ENCODE peak calls at places on chromosomes 4 and X, in seven cellular contexts. B, C, O, F, Q, D and G are unnamed samples.

GRCh38 chr4:133493776-133494175 is 344.7 kb downstream of the PCDH10 start:
- DNase-seq in C (no peak), F (no peak), D (no peak), B (no peak), Q (no peak), O (no peak), G (no peak)

GRCh38 chr4:26310264-26310663 is 10.6 kb upstream of the RBPJ start:
- DNase-seq in F (no peak), D (no peak), Q (no peak), C (no peak), B (no peak), O (no peak), G (no peak)

GRCh38 chr4:155569960-155570515 is 96.6 kb upstream of the GUCY1A1 start:
- DNase-seq in Q (no peak), O (no peak), B (no peak), D (no peak), C (no peak), F (peak; percentile 69), G (no peak)

GRCh38 chrX:15301924-15302323 is 13.5 kb downstream of the ASB11 start:
- DNase-seq in O (no peak), F (no peak), C (no peak), D (no peak), Q (peak; percentile 4), B (no peak), G (peak; percentile 61)

GRCh38 chr4:80077639-80078038 is 4.6 kb upstream of the ANTXR2 start:
- DNase-seq in D (no peak), Q (no peak), O (no peak), F (peak; percentile 46), B (no peak), C (no peak), G (no peak)

GRCh38 chr4:122819708-122820449 is 6.8 kb upstream of the FGF2 start:
- DNase-seq in Q (no peak), D (no peak), C (no peak), B (no peak), O (no peak), F (peak; percentile 61), G (no peak)

GRCh38 chr4:69078852-69079251 is 17.4 kb upstream of the UGT2B7 start:
- DNase-seq in B (no peak), C (no peak), F (no peak), Q (no peak), D (no peak), O (no peak), G (no peak)

GRCh38 chr4:153750197-153750817 is 9.5 kb downstream of the RNF175 start:
- DNase-seq in C (peak; percentile 32), D (peak; percentile 24), F (peak; percentile 71), B (peak; percentile 90), Q (peak; percentile 54), O (peak; percentile 76), G (peak; percentile 43)

GRCh38 chrX:33045245-33045644 is 166.1 kb downstream of the DMD start:
- DNase-seq in C (no peak), F (no peak), B (no peak), D (no peak), O (no peak), Q (no peak), G (no peak)

GRCh38 chr4:78058591-78059523 is 1.7 kb downstream of the FRAS1 start:
- DNase-seq in Q (peak; percentile 81), O (peak; percentile 67), C (no peak), B (peak; percentile 91), D (no peak), F (peak; percentile 31), G (peak; percentile 26)

GRCh38 chr4:122003335-122003734 is 51.5 kb upstream of the TRPC3 start:
- DNase-seq in Q (peak; percentile 12), D (no peak), F (peak; percentile 19), C (no peak), O (peak; percentile 12), B (peak; percentile 41), G (no peak)

GRCh38 chr4:188986271-188986689 is 847.0 kb downstream of the TRIML1 start:
- DNase-seq in F (peak; percentile 57), Q (no peak), C (no peak), B (no peak), D (peak; percentile 89), O (no peak), G (no peak)